ENCODE peak calls at places on chromosomes 12 and 14, in four cellular contexts. R, E, Z and J are unnamed samples.
A peak's percentile ranks its signal among the peaks of the same experiment; 100 is the strongest.

GRCh38 chr14:61281186-61281676 is at the start of gene TMEM30B:
- DNase-seq in R (no peak), E (no peak), Z (peak; percentile 98), J (peak; percentile 94)

GRCh38 chr12:12881495-12881894 is 9.9 kb upstream of the GPRC5A start:
- DNase-seq in R (no peak), E (peak; percentile 91), Z (no peak), J (peak; percentile 66)

GRCh38 chr12:54412786-54413185 is 6.3 kb downstream of the ITGA5 start:
- DNase-seq in R (no peak), E (no peak), Z (no peak), J (no peak)

GRCh38 chr12:103652808-103653207 is 65.7 kb downstream of the STAB2 start:
- DNase-seq in R (no peak), E (no peak), Z (no peak), J (no peak)

GRCh38 chr12:34598851-34599529 is 576.7 kb downstream of the ALG10 start:
- DNase-seq in R (no peak), E (no peak), Z (no peak), J (no peak)

GRCh38 chr12:126492181-126492580 is 1426.9 kb downstream of the AACS start:
- DNase-seq in R (no peak), E (no peak), Z (no peak), J (no peak)

GRCh38 chr12:47188576-47189441 is 109.0 kb upstream of the AMIGO2 start:
- DNase-seq in R (no peak), E (no peak), Z (peak; percentile 84), J (no peak)

GRCh38 chr14:100557658-100558057 is 29.6 kb downstream of the BEGAIN start:
- DNase-seq in R (no peak), E (no peak), Z (no peak), J (peak; percentile 17)

GRCh38 chr14:58747181-58747580 is 109.4 kb downstream of the DACT1 start:
- DNase-seq in R (no peak), E (no peak), Z (peak; percentile 79), J (no peak)

GRCh38 chr12:110039085-110039807 is 9.1 kb downstream of the C12orf76 start:
- DNase-seq in R (peak; percentile 32), E (no peak), Z (peak; percentile 57), J (peak; percentile 94)

GRCh38 chr12:27595231-27595642 is 71.2 kb downstream of the PPFIBP1 start:
- DNase-seq in R (no peak), E (no peak), Z (peak; percentile 73), J (no peak)

GRCh38 chr12:80189241-80189640 is 89.9 kb downstream of the OTOGL start:
- DNase-seq in R (no peak), E (no peak), Z (no peak), J (no peak)

GRCh38 chr14:38737657-38738056 is 365.4 kb downstream of the SEC23A start:
- DNase-seq in R (no peak), E (no peak), Z (no peak), J (no peak)

GRCh38 chr12:104505095-104505819 is 48.5 kb downstream of the CHST11 start:
- DNase-seq in R (no peak), E (no peak), Z (no peak), J (no peak)

GRCh38 chr14:81169711-81170103 is 51.1 kb downstream of the GTF2A1 start:
- DNase-seq in R (peak; percentile 48), E (no peak), Z (peak; percentile 74), J (no peak)

GRCh38 chr12:93440043-93440835 is 1.5 kb downstream of the UBE2N start:
- DNase-seq in R (no peak), E (no peak), Z (no peak), J (peak; percentile 44)
- H3K27ac ChIP-seq in R (peak overlapping the region; percentile 97), E (no peak overlapping the region), Z (no peak overlapping the region), J (peak overlapping the region; percentile 96)

DNA sequence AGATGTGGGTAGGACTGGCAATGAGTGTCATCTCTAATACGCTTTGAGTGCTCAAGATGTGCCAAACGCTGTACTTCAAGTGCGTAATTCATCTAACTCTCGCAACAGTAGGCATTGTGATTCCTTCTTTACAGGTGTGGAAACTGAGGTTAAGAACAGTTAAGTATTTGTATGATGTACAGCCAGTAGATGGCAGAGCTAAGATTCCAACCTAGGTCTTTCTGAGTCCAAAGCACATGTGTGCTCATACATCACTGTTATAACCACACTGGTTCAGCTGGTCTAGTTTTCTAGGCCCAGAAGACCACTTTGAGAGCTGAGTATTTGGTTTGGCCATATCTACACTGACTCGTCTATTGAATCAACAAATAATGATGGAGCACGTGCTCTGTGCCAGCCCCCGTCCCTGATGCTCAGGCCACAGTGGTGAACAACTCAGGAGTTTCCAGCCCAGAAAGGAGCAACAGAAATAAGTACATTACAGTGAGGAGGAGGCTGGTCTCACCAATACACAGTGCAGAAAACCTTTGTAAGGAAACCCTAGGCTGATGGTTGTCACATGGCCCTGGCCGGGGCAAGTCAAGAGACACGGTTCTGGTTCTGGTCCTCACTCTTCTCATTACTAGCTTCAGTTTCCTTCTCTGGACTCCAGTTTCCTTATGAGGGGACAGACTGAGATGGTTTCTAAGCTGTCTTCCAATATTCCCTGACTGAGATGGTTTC is 69.3 kb upstream of the SCN8A start:
- DNase-seq in R (no peak), E (no peak), Z (no peak), J (no peak)
- TF ChIP-seq CTCF in R (no peak), E (peak; percentile 39), Z (no peak), J (peak; percentile 40)

GRCh38 chr12:6328045-6328779 is 13.7 kb downstream of the TNFRSF1A start:
- DNase-seq in R (no peak), E (no peak), Z (no peak), J (no peak)
- H3K27ac ChIP-seq in R (peak overlapping the region; percentile 38), E (peak overlapping the region; percentile 9), Z (no peak overlapping the region), J (no peak overlapping the region)

GRCh38 chr12:18160901-18161300 is 70.9 kb upstream of the RERGL start:
- DNase-seq in R (no peak), E (no peak), Z (no peak), J (peak; percentile 59)

GRCh38 chr12:18153826-18154225 is 63.8 kb upstream of the RERGL start:
- DNase-seq in R (no peak), E (no peak), Z (no peak), J (no peak)

DNA sequence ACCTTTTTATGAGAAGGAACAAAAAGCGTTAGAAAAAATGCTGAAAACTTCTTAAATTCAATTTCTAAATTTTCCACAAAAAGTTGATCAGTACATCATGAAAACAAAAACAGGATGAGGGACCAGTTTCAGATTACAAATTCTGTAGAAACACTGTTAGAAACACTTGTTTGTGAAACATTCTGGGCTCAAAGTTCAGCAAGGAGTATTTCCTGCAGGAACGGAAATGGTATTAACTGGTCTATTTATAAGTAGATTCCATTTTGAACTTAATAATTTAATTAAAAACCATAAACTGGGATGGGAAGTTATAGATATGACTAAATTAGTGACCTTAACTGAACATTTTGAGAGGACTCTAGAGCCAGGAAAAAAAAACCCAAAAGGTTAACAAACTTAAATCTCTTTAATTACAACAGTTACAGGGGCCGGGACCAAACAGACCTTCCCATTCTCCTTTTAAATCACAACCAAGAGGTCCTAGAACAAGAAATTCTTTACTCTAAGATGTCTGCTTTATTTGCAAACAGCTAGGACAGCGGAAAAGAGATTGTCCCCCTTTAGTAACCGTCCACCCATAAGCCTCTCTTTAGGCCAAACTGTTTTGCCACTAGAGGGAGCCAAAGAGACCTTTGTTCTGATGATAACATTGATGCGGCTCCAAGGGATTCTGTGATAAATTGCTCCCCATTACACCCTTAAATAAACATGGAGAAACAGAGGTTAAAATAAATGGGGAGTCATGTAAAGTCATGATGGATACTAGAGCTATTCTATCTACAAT is 69.0 kb upstream of the RERGL start:
- DNase-seq in R (no peak), E (no peak), Z (peak; percentile 24), J (peak; percentile 29)
- TF ChIP-seq CTCF in R (no peak), E (peak; percentile 86), Z (peak; percentile 28), J (peak; percentile 70)

GRCh38 chr12:48442191-48442828 is 30.0 kb upstream of the ANP32D start:
- DNase-seq in R (no peak), E (peak; percentile 3), Z (no peak), J (no peak)

GRCh38 chr12:48445538-48445937 is 26.8 kb upstream of the ANP32D start:
- DNase-seq in R (no peak), E (no peak), Z (no peak), J (no peak)

GRCh38 chr12:48446372-48446771 is 26.0 kb upstream of the ANP32D start:
- DNase-seq in R (no peak), E (no peak), Z (no peak), J (peak; percentile 21)

GRCh38 chr12:48441122-48441521 is 31.2 kb upstream of the ANP32D start:
- DNase-seq in R (no peak), E (no peak), Z (no peak), J (no peak)
- H3K27ac ChIP-seq in R (no peak overlapping the region), E (no peak overlapping the region), Z (no peak overlapping the region), J (no peak overlapping the region)

GRCh38 chr14:105538481-105539049 is 12.2 kb downstream of the TMEM121 start:
- DNase-seq in R (no peak), E (no peak), Z (no peak), J (no peak)

GRCh38 chr14:105536051-105536450 is 9.7 kb downstream of the TMEM121 start:
- DNase-seq in R (no peak), E (no peak), Z (no peak), J (no peak)

GRCh38 chr14:105540811-105541210 is 14.4 kb downstream of the TMEM121 start:
- DNase-seq in R (no peak), E (no peak), Z (no peak), J (no peak)

GRCh38 chr14:105536691-105537579 is 10.6 kb downstream of the TMEM121 start:
- DNase-seq in R (no peak), E (no peak), Z (no peak), J (no peak)

GRCh38 chr14:105537580-105538474 is 11.4 kb downstream of the TMEM121 start:
- DNase-seq in R (peak; percentile 59), E (no peak), Z (peak; percentile 55), J (no peak)
- TF ChIP-seq CTCF in R (peak; percentile 98), E (peak; percentile 89), Z (peak; percentile 97), J (peak; percentile 85)

DNA sequence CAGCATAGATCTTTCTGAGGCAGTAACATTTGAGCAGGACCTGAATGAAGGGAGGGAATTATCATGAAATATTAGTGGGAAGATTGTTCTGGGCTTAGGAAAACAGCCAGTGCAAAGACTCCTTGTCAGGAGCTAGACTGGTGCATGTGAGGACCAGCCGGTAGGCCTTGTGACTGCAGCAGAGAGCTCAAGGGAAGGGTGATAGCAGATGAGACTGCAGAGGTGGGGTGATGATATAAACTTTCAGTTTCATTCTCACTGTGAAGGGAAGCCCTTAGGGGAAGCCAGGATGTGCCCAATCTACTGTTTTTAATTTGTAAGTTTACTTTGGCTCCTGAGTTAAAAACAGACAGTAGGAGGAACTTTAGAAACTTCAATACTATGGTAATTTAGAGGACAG is 12.4 kb downstream of the IL22 start:
- DNase-seq in R (peak; percentile 61), E (no peak), Z (peak; percentile 7), J (no peak)
- H3K27ac ChIP-seq in R (peak overlapping the region; percentile 34), E (no peak overlapping the region), Z (no peak overlapping the region), J (no peak overlapping the region)

DNA sequence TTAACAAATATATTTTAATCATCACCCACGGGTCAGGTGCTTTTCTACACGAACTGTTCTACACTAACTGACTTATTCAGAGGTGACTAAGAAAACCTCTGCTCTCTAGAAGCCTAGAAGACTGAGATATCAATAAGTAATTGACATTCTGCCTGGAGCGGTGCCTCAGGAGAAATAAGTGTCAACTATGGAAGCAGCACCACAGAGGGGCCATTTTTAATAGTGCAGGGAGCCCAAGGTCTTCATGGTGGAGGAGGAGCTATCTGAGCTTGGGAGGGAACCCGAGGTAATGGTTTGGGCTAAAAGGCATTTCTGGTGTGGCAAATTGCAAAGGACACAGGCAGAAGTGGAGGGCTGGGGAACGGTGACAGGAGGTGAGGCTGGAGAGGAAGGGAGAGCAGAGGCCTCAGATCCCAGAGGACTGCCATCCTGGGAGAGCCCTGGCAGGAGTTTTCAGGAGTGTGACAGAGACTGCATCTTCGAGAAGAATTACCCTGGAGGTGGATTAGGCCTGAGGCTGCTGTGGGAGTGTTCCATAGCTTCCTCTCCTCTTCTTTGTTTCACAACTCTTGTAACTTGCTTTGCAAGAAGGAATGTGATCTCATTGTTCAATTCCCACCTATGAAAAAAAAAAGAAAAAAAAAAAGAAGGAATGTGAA is 123.1 kb downstream of the NPAS3 start:
- DNase-seq in R (no peak), E (no peak), Z (no peak), J (peak; percentile 38)
- TF ChIP-seq CTCF in R (no peak), E (no peak), Z (no peak), J (no peak)